ENCODE peak calls at places on chromosome 1, in six cellular contexts. K, R, E, X, M and Y are unnamed samples.

GRCh38 chr1:151905070-151905442 is 4.3 kb downstream of the THEM4 start:
- DNase-seq in E (no peak), K (no peak), R (no peak), M (peak), X (no peak), Y (peak)

GRCh38 chr1:208951908-208952307 is 631.6 kb upstream of the CAMK1G start:
- DNase-seq in K (no peak), R (no peak), E (no peak), X (no peak), M (peak), Y (no peak)

GRCh38 chr1:42179900-42180329 is 15.4 kb upstream of the GUCA2A start:
- DNase-seq in R (no peak), K (no peak), E (no peak), M (peak), X (no peak), Y (no peak)

GRCh38 chr1:15272782-15273127 is 25.7 kb downstream of the FHAD1 start:
- DNase-seq in K (no peak), E (no peak), X (no peak), R (no peak), M (no peak), Y (no peak)

GRCh38 chr1:116766616-116767469 is 12.6 kb downstream of the CD2 start:
- DNase-seq in E (peak), X (no peak), K (no peak), M (no peak), R (no peak), Y (no peak)

GRCh38 chr1:14806772-14807171 is 208.3 kb downstream of the KAZN start:
- DNase-seq in M (no peak), E (no peak), K (no peak), R (no peak), X (no peak), Y (no peak)

GRCh38 chr1:25971044-25971881 is 26.6 kb downstream of the PAFAH2 start:
- DNase-seq in R (peak), K (no peak), E (no peak), X (no peak), M (no peak), Y (peak)

GRCh38 chr1:95039360-95040031 is 33.3 kb downstream of the ALG14 start:
- DNase-seq in R (no peak), E (no peak), K (no peak), X (peak), M (no peak), Y (peak)

GRCh38 chr1:248825136-248825535 is 579 bp downstream of the SH3BP5L start:
- DNase-seq in E (peak), X (no peak), K (no peak), R (no peak), M (peak), Y (no peak)